ENCODE peak calls at places on chromosomes 3 and 15, in five cellular contexts. Y, D, L, S and F are unnamed samples.

GRCh38 chr3:101803152-101803782 is 24.3 kb downstream of the NXPE3 start:
- DNase-seq in Y (no peak), D (peak; percentile 49), L (peak; percentile 90), S (peak; percentile 11), F (peak; percentile 33)

GRCh38 chr3:3998140-3998977 is 199.1 kb downstream of the LRRN1 start:
- DNase-seq in Y (no peak), D (peak; percentile 13), L (peak; percentile 59), S (peak; percentile 50), F (peak; percentile 21)

GRCh38 chr3:69326821-69327433 is 59.0 kb downstream of the FRMD4B start:
- DNase-seq in Y (peak; percentile 30), D (no peak), L (no peak), S (no peak), F (no peak)

GRCh38 chr3:182179631-182180030 is 467.9 kb downstream of the SOX2 start:
- DNase-seq in Y (no peak), D (no peak), L (no peak), S (no peak), F (peak; percentile 24)

GRCh38 chr3:126197854-126198584 is 17.6 kb upstream of the ALDH1L1 start:
- DNase-seq in Y (peak; percentile 23), D (peak; percentile 75), L (peak; percentile 48), S (no peak), F (peak; percentile 65)

GRCh38 chr3:141996437-141996836 is 120.0 kb downstream of the ATP1B3 start:
- DNase-seq in Y (no peak), D (no peak), L (no peak), S (no peak), F (no peak)

GRCh38 chr3:165854696-165855095 is 17.5 kb upstream of the BCHE start:
- DNase-seq in Y (no peak), D (no peak), L (peak; percentile 38), S (no peak), F (peak; percentile 55)

GRCh38 chr3:132232231-132232792 is 84.9 kb upstream of the ACP3 start:
- DNase-seq in Y (no peak), D (no peak), L (no peak), S (peak; percentile 11), F (no peak)

GRCh38 chr15:60237411-60237810 is 160.4 kb downstream of the ANXA2 start:
- DNase-seq in Y (no peak), D (no peak), L (no peak), S (no peak), F (no peak)

GRCh38 chr15:100529556-100529955 is 806 bp upstream of the CERS3 start:
- DNase-seq in Y (no peak), D (no peak), L (no peak), S (no peak), F (no peak)

GRCh38 chr3:123080864-123081562 is 14.2 kb downstream of the PDIA5 start:
- DNase-seq in Y (no peak), D (no peak), L (no peak), S (no peak), F (no peak)

GRCh38 chr3:29937185-29937584 is 656.3 kb downstream of the RBMS3 start:
- DNase-seq in Y (no peak), D (no peak), L (no peak), S (no peak), F (peak; percentile 67)

GRCh38 chr15:28017423-28017924 is 81.6 kb downstream of the OCA2 start:
- DNase-seq in Y (no peak), D (no peak), L (no peak), S (no peak), F (peak; percentile 73)

GRCh38 chr3:127588675-127589577 is 1.6 kb downstream of the TPRA1 start:
- DNase-seq in Y (no peak), D (no peak), L (peak; percentile 43), S (no peak), F (no peak)

GRCh38 chr3:81419196-81419595 is 342.2 kb downstream of the GBE1 start:
- DNase-seq in Y (no peak), D (no peak), L (peak; percentile 38), S (no peak), F (peak; percentile 9)

GRCh38 chr3:180296971-180297370 is 260.2 kb upstream of the PEX5L start:
- DNase-seq in Y (no peak), D (peak; percentile 21), L (no peak), S (no peak), F (no peak)

GRCh38 chr3:182092662-182093262 is 381.0 kb downstream of the SOX2 start:
- DNase-seq in Y (no peak), D (no peak), L (no peak), S (peak; percentile 64), F (no peak)

GRCh38 chr3:15064299-15064834 is 748 bp downstream of the MRPS25 start:
- DNase-seq in Y (no peak), D (no peak), L (peak; percentile 16), S (no peak), F (peak; percentile 49)

GRCh38 chr15:64148168-64148567 is 3.4 kb upstream of the SNX22 start:
- DNase-seq in Y (no peak), D (no peak), L (no peak), S (no peak), F (no peak)

GRCh38 chr3:100124116-100124767 is 9.9 kb upstream of the FILIP1L start:
- DNase-seq in Y (no peak), D (no peak), L (no peak), S (no peak), F (no peak)

GRCh38 chr3:173191611-173192010 is 50.6 kb upstream of the SPATA16 start:
- DNase-seq in Y (no peak), D (no peak), L (no peak), S (no peak), F (no peak)

GRCh38 chr3:119778176-119778575 is 3.7 kb upstream of the NR1I2 start:
- DNase-seq in Y (no peak), D (no peak), L (no peak), S (no peak), F (no peak)

GRCh38 chr3:55487376-55488241 is 503 bp upstream of the WNT5A start:
- DNase-seq in Y (no peak), D (peak; percentile 29), L (no peak), S (no peak), F (peak; percentile 25)

GRCh38 chr3:31670722-31671121 is 138.0 kb downstream of the STT3B start:
- DNase-seq in Y (no peak), D (no peak), L (no peak), S (no peak), F (no peak)

GRCh38 chr3:184636774-184637316 is 75.0 kb downstream of the MAGEF1 start:
- DNase-seq in Y (no peak), D (no peak), L (no peak), S (no peak), F (peak; percentile 80)

GRCh38 chr15:86863226-86863915 is 783.7 kb downstream of the AGBL1 start:
- DNase-seq in Y (no peak), D (no peak), L (no peak), S (no peak), F (peak; percentile 60)